ENCODE peak calls at places on chromosomes 4 and X, in eight cellular contexts. X, Y, D, S, C, L, H and I are unnamed samples. For H3K36me3, the result is how much of the 10 kb centered on the place peaks cover.

GRCh38 chr4:89152972-89153371 is 41.6 kb downstream of the TIGD2 start:
- DNase-seq in X (no peak), Y (peak), D (peak), S (no peak), C (no peak), L (peak), H (no peak), I (no peak)

GRCh38 chr4:97238956-97239698 is 904.1 kb downstream of the STPG2 start:
- DNase-seq in X (no peak), Y (no peak), D (no peak), S (no peak), C (no peak), L (no peak), H (peak), I (no peak)

GRCh38 chr4:38570647-38571326 is 93.2 kb upstream of the KLF3 start:
- DNase-seq in X (no peak), Y (no peak), D (no peak), S (no peak), C (no peak), L (no peak), H (no peak), I (no peak)

GRCh38 chr4:76562851-76563803 is 128.1 kb downstream of the SHROOM3 start:
- DNase-seq in X (no peak), Y (peak), D (peak), S (no peak), C (peak), L (no peak), H (no peak), I (peak)

GRCh38 chrX:141903400-141904155 is at the start of gene MAGEC1:
- DNase-seq in X (no peak), Y (no peak), D (no peak), S (peak), C (no peak), L (no peak), H (no peak), I (no peak)

GRCh38 chrX:54043696-54044125 is 562 bp downstream of the PHF8 start:
- DNase-seq in X (no peak), Y (peak), D (peak), S (peak), C (peak), L (no peak), H (peak), I (peak)

GRCh38 chr4:101081166-101081565 is 266.2 kb downstream of the PPP3CA start:
- DNase-seq in X (no peak), Y (no peak), D (no peak), S (no peak), C (no peak), L (no peak), H (no peak), I (no peak)

GRCh38 chrX:9285342-9285771 is 179.5 kb upstream of the TBL1X start:
- DNase-seq in X (no peak), Y (no peak), D (no peak), S (no peak), C (no peak), L (peak), H (no peak), I (no peak)

GRCh38 chrX:11111038-11111851 is at the start of gene HCCS:
- DNase-seq in X (peak), Y (peak), D (peak), S (peak), C (peak), L (peak), H (peak), I (peak)

GRCh38 chr4:113355550-113356371 is 306.3 kb downstream of the ANK2 start:
- DNase-seq in X (peak), Y (peak), D (peak), S (no peak), C (peak), L (peak), H (peak), I (peak)

GRCh38 chrX:119093991-119094741 is 21.4 kb downstream of the CT47C1 start:
- DNase-seq in X (no peak), Y (peak), D (peak), S (no peak), C (no peak), L (no peak), H (no peak), I (peak)

GRCh38 chr4:34178476-34178875 is 2065.8 kb downstream of the ARAP2 start:
- DNase-seq in X (no peak), Y (peak), D (no peak), S (no peak), C (peak), L (no peak), H (no peak), I (no peak)

GRCh38 chrX:123860506-123860840 is 620 bp downstream of the XIAP start:
- DNase-seq in X (no peak), Y (no peak), D (no peak), S (no peak), C (no peak), L (no peak), H (peak), I (no peak)

GRCh38 chr4:7158081-7158750 is 34.1 kb upstream of the SORCS2 start:
- DNase-seq in X (no peak), Y (no peak), D (no peak), S (no peak), C (no peak), L (no peak), H (no peak), I (no peak)

GRCh38 chrX:75211976-75212375 is 55.9 kb upstream of the ABCB7 start:
- DNase-seq in X (no peak), Y (no peak), D (no peak), S (peak), C (no peak), L (no peak), H (no peak), I (no peak)

GRCh38 chrX:8504451-8504850 is 39.8 kb downstream of the VCX3B start:
- DNase-seq in X (no peak), Y (peak), D (no peak), S (no peak), C (peak), L (no peak), H (no peak), I (peak)

GRCh38 chr4:142683997-142684396 is 162.1 kb downstream of the INPP4B start:
- DNase-seq in X (no peak), Y (no peak), D (no peak), S (no peak), C (no peak), L (no peak), H (no peak), I (no peak)

GRCh38 chrX:23637187-23637586 is 30.1 kb upstream of the PRDX4 start:
- DNase-seq in X (no peak), Y (no peak), D (no peak), S (no peak), C (no peak), L (no peak), H (no peak), I (no peak)

GRCh38 chrX:132023896-132024386 is 839 bp downstream of the STK26 start:
- DNase-seq in X (no peak), Y (no peak), D (no peak), S (peak), C (no peak), L (peak), H (peak), I (peak)

GRCh38 chr4:14348506-14348905 is 653.8 kb upstream of the CPEB2 start:
- DNase-seq in X (no peak), Y (peak), D (peak), S (no peak), C (peak), L (no peak), H (no peak), I (no peak)

GRCh38 chrX:4173743-4174142 is 460.3 kb upstream of the PRKX start:
- DNase-seq in X (no peak), Y (no peak), D (no peak), S (no peak), C (no peak), L (no peak), H (no peak), I (no peak)

GRCh38 chrX:150833454-150834056 is 64.9 kb downstream of the CD99L2 start:
- DNase-seq in X (no peak), Y (no peak), D (no peak), S (no peak), C (no peak), L (no peak), H (no peak), I (no peak)

GRCh38 chr4:74365761-74366160 is 816 bp downstream of the EREG start:
- DNase-seq in X (no peak), Y (peak), D (peak), S (no peak), C (peak), L (peak), H (no peak), I (no peak)

GRCh38 chr4:154088741-154089140 is 299.9 kb upstream of the SFRP2 start:
- DNase-seq in X (no peak), Y (no peak), D (no peak), S (no peak), C (no peak), L (no peak), H (no peak), I (peak)

DNA sequence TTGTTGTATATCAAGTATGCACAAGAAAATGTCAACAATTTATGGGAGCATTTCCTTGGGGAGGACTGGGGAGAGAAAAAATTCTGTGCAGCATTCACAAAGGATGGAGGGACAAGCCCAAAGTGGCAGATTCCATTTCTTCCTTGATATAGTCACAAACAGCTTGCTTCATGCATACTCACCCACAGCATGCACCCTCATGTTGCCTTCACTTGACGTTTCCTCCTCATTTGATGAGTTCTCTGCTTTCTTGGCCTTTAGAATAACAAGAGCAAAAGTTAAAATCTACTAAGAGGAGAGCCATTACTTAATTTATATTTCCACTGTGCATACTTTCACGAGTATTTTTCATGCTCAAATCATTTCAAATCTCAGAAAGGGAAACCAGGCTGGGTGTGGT is 37.7 kb downstream of the SPARCL1 start:
- DNase-seq in X (no peak), Y (no peak), D (no peak), S (no peak), C (no peak), L (no peak), H (no peak), I (no peak)
- H3K36me3 ChIP-seq in X (under half), Y (under half), D (under half), S (under half), C (under half), L (under half), H (under half), I (under half)

GRCh38 chr4:55125087-55125721 is at the start of gene KDR:
- DNase-seq in X (no peak), Y (peak), D (peak), S (peak), C (peak), L (peak), H (no peak), I (peak)
- TF ChIP-seq EZH2 in X (no peak), Y (no peak), D (no peak), S (no peak), C (peak), L (no peak), H (no peak), I (peak)

GRCh38 chr4:84733343-84734033 is 150.6 kb downstream of the CDS1 start:
- DNase-seq in X (no peak), Y (no peak), D (no peak), S (no peak), C (no peak), L (no peak), H (no peak), I (no peak)
- H3K36me3 ChIP-seq in X (under half), Y (under half), D (half or more), S (under half), C (under half), L (under half), H (under half), I (under half)

GRCh38 chr4:165874799-165875371 is 1.8 kb downstream of the TLL1 start:
- DNase-seq in X (no peak), Y (no peak), D (no peak), S (no peak), C (no peak), L (peak), H (no peak), I (peak)

GRCh38 chr4:165875446-165875845 is 2.4 kb downstream of the TLL1 start:
- DNase-seq in X (no peak), Y (no peak), D (no peak), S (no peak), C (no peak), L (no peak), H (no peak), I (no peak)

GRCh38 chr4:165872443-165873297 is at the start of gene TLL1:
- DNase-seq in X (no peak), Y (peak), D (no peak), S (no peak), C (peak), L (peak), H (no peak), I (peak)

GRCh38 chr4:165873298-165874071 is 448 bp downstream of the TLL1 start:
- DNase-seq in X (no peak), Y (peak), D (peak), S (no peak), C (peak), L (peak), H (peak), I (peak)

GRCh38 chr4:165874072-165874798 is 1.2 kb downstream of the TLL1 start:
- DNase-seq in X (no peak), Y (no peak), D (no peak), S (no peak), C (no peak), L (peak), H (no peak), I (peak)
- TF ChIP-seq EZH2 in X (no peak), Y (peak), D (no peak), S (no peak), C (no peak), L (no peak), H (no peak), I (no peak)

GRCh38 chrX:47243351-47243750 is 10.5 kb downstream of the USP11 start:
- DNase-seq in X (no peak), Y (no peak), D (no peak), S (no peak), C (no peak), L (no peak), H (no peak), I (no peak)
- H3K36me3 ChIP-seq in X (under half), Y (under half), D (under half), S (under half), C (under half), L (under half), H (under half), I (under half)

DNA sequence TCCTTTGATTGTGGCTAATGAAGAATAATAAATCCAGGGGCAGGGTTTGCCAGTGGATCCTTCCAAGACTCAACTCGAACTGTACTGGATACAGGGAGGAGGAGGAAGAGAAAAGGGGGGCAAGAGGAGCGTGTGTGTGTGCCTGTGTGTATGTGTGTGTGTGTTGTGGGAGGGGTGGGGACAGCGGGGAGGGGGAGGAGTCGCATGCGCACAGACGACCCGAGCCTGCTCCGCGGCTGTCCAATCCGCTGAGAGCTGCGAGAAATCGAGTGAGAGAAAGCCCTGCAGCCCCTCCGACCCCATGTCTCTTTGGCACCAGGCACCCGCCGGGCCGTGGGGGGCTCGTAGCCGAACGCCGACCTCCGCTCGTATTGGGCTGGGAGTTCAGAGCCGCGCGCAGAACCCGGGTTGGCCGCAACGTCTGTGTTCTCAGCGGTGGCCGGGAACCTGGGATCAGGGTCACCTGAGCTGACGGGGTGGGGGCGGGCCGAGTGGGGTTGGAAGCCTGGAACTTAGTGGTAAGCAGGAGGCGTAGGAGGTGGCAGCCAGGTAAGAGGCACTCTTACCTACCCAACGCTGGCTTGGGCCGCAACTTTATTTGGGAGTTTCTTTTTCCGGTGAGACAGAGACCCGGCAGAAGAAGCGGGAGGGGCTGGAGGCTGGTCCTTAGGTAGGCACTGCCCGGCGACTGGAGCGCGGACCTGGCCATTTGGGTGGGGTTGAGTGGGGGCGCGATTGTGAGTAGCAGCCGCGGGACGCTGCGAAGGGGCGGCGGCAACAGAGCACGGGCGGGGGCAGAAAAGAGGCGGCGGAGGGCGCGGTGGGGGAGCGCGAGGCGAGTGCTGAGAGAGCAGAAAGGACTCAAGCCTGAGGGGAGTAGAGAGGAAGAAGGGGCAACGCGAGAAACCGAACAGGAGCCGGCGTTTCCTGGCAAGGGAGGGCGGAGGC is 566 bp upstream of the POU4F2 start:
- DNase-seq in X (no peak), Y (no peak), D (no peak), S (no peak), C (no peak), L (peak), H (no peak), I (no peak)
- TF ChIP-seq EZH2 in X (no peak), Y (no peak), D (no peak), S (no peak), C (peak), L (no peak), H (no peak), I (no peak)

DNA sequence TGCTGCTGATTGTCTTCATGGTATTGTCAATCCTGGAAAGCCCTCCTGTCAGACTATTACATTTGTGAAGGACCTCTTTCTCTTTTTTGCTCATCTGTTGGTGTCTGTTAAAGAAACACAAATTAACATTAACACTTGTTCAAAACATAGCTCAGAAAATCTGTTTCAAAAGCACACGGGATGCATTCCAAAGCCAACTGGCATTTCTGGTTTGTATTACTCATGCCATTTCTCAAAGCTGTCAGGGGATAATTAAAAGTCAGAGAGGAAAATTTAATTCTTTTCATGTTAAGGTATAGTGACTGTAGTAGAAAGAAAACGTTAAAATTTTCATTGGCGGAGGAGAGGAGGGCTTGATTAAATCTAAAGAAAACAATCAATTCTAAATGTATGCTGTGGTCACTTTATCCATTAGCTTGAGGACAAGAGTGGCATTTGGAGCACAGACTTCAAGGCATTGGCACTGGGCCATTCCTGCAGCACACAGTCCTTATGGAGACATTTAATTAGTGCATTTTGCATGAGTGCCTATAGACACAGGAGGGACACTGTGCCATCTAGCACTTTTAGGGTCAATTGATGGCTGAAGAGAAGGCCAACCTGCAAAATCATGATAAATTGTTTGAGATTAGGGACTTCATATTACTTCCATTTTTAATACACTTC is 21.2 kb upstream of the GLRA2 start:
- DNase-seq in X (no peak), Y (no peak), D (no peak), S (no peak), C (no peak), L (no peak), H (no peak), I (peak)
- H3K36me3 ChIP-seq in X (under half), Y (under half), D (under half), S (under half), C (under half), L (under half), H (under half), I (under half)

GRCh38 chr4:186104895-186105720 is 604 bp downstream of the FAM149A start:
- DNase-seq in X (no peak), Y (no peak), D (peak), S (no peak), C (no peak), L (no peak), H (peak), I (no peak)

GRCh38 chr4:186108391-186108790 is 3.9 kb downstream of the FAM149A start:
- DNase-seq in X (no peak), Y (no peak), D (no peak), S (no peak), C (no peak), L (no peak), H (no peak), I (no peak)

GRCh38 chr4:186104114-186104894 is at the start of gene FAM149A:
- DNase-seq in X (peak), Y (peak), D (peak), S (no peak), C (no peak), L (peak), H (peak), I (peak)

GRCh38 chr4:186102931-186103330 is 1.6 kb upstream of the FAM149A start:
- DNase-seq in X (no peak), Y (no peak), D (no peak), S (no peak), C (no peak), L (no peak), H (no peak), I (no peak)

DNA sequence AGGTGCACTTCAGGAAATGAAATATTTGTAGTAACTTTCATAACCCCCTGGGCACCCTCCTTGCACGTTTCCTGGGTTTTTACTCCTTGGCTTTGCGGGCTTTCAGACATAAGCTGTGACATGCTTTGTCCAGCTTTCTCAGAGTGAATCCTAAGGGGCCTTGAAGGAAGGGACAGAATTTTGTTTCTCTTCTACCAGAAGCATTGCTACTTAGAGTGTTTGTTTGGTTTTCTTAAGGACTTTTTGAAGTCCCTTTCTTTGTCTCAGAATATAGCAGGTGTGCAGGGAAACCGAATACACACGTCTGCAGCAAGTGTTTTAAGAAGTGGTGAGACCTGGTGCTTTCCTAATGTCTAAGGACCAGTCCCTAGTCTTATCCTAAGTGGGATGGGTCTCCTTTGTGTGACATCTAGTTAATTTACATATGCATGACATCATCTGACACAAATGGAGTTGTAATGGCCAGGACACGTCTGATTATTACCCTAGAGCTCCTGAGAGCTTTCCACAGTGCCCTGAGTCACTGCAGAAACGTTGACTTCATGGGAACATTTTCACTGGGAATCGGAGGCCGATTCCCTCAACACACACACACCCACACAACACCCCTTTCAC is 1.3 kb downstream of the FAM149A start:
- DNase-seq in X (no peak), Y (peak), D (no peak), S (no peak), C (peak), L (peak), H (peak), I (no peak)
- TF ChIP-seq EZH2 in X (no peak), Y (no peak), D (no peak), S (no peak), C (no peak), L (peak), H (no peak), I (peak)